ENCODE peak calls at places on chromosomes 2 and 18, in five cellular contexts. Z is AML-193; H is tibial artery; W is ELF-1; T is CD4-positive, alpha-beta memory T cell. D is an unnamed sample.
A peak's percentile ranks its signal among the peaks of the same experiment; 100 is the strongest.

GRCh38 chr2:14634223-14634884 is 1.8 kb downstream of the LRATD1 start:
- DNase-seq in Z (no peak), H (peak; percentile 85), W (peak; percentile 65), T (no peak), D (no peak)

GRCh38 chr2:230762317-230762896 is 49.8 kb downstream of the CAB39 start:
- DNase-seq in Z (peak; percentile 34), H (no peak), W (peak; percentile 60), T (peak; percentile 26), D (peak; percentile 44)

GRCh38 chr18:11946756-11947155 is 34.6 kb upstream of the IMPA2 start:
- DNase-seq in Z (peak; percentile 67), H (peak; percentile 67), W (no peak), T (no peak), D (no peak)

GRCh38 chr18:49368876-49369440 is 91.5 kb downstream of the DYM start:
- DNase-seq in Z (no peak), H (no peak), W (no peak), T (no peak), D (no peak)

GRCh38 chr2:2847131-2847740 is 516.2 kb upstream of the MYT1L start:
- DNase-seq in Z (no peak), H (no peak), W (peak; percentile 26), T (no peak), D (no peak)

GRCh38 chr2:219406861-219407230 is 11.3 kb upstream of the DES start:
- DNase-seq in Z (no peak), H (peak; percentile 96), W (peak; percentile 59), T (no peak), D (no peak)

GRCh38 chr18:48066225-48066652 is 135.8 kb upstream of the SMAD2 start:
- DNase-seq in Z (no peak), H (peak; percentile 12), W (no peak), T (no peak), D (no peak)

GRCh38 chr2:129720360-129720759 is 259.1 kb upstream of the RAB6C start:
- DNase-seq in Z (no peak), H (no peak), W (no peak), T (no peak), D (no peak)

GRCh38 chr2:28457237-28457636 is 38.6 kb upstream of the PLB1 start:
- DNase-seq in Z (no peak), H (no peak), W (no peak), T (no peak), D (no peak)

GRCh38 chr18:50747849-50748242 is 72.0 kb downstream of the MRO start:
- DNase-seq in Z (no peak), H (no peak), W (no peak), T (no peak), D (no peak)

GRCh38 chr2:74991977-74992376 is 33.5 kb downstream of the POLE4 start:
- DNase-seq in Z (no peak), H (no peak), W (peak; percentile 70), T (no peak), D (no peak)

D was measured in CD4-positive, CD25-positive, alpha-beta regulatory T cell.